ENCODE peak calls at places on chromosomes 7 and 10, in eight cellular contexts. J is coronary artery, D is NB4, Y is AG10803, R is endothelial cell of umbilical vein, T is mesothelial cell of epicardium, L is cardiac muscle cell, M is AG04450. Z is an unnamed sample.

GRCh38 chr7:16724344-16724743 is 29.2 kb upstream of the TSPAN13 start:
- DNase-seq in J (no peak), D (no peak), Y (no peak), R (no peak), T (no peak), L (no peak), M (no peak), Z (no peak)

GRCh38 chr10:116352125-116352524 is 27.9 kb downstream of the CCDC172 start:
- DNase-seq in J (no peak), D (no peak), Y (no peak), R (no peak), T (no peak), L (no peak), M (no peak), Z (no peak)

GRCh38 chr7:135242096-135242684 is 8.6 kb downstream of the STRA8 start:
- DNase-seq in J (no peak), D (no peak), Y (no peak), R (no peak), T (peak; percentile 1), L (no peak), M (no peak), Z (no peak)

GRCh38 chr10:80501381-80501912 is 36.3 kb upstream of the SH2D4B start:
- DNase-seq in J (no peak), D (no peak), Y (no peak), R (no peak), T (no peak), L (no peak), M (no peak), Z (no peak)

GRCh38 chr7:80981405-80981804 is 62.6 kb upstream of the SEMA3C start:
- DNase-seq in J (no peak), D (no peak), Y (no peak), R (no peak), T (no peak), L (no peak), M (no peak), Z (no peak)

GRCh38 chr10:114628106-114628505 is 30.0 kb downstream of the ABLIM1 start:
- DNase-seq in J (no peak), D (no peak), Y (no peak), R (no peak), T (no peak), L (no peak), M (no peak), Z (no peak)

GRCh38 chr7:100942038-100942774 is 7.1 kb upstream of the MUC3A start:
- DNase-seq in J (no peak), D (no peak), Y (peak; percentile 33), R (peak; percentile 83), T (no peak), L (no peak), M (no peak), Z (no peak)

GRCh38 chr7:106778656-106779250 is 86.3 kb upstream of the PIK3CG start:
- DNase-seq in J (no peak), D (no peak), Y (peak; percentile 58), R (no peak), T (no peak), L (no peak), M (no peak), Z (no peak)

GRCh38 chr7:134140889-134141867 is 14.0 kb downstream of the LRGUK start:
- DNase-seq in J (no peak), D (peak; percentile 66), Y (peak; percentile 56), R (peak; percentile 57), T (peak; percentile 67), L (peak; percentile 74), M (peak; percentile 27), Z (peak; percentile 88)

GRCh38 chr7:131010714-131011436 is 276.9 kb upstream of the KLF14 start:
- DNase-seq in J (no peak), D (peak; percentile 52), Y (peak; percentile 79), R (no peak), T (no peak), L (peak; percentile 72), M (no peak), Z (no peak)

GRCh38 chr10:107437921-107438320 is 273.4 kb upstream of the SORCS1 start:
- DNase-seq in J (no peak), D (no peak), Y (no peak), R (no peak), T (no peak), L (no peak), M (no peak), Z (no peak)

GRCh38 chr7:106484562-106484961 is 176.4 kb downstream of the CCDC71L start:
- DNase-seq in J (no peak), D (peak; percentile 75), Y (peak; percentile 80), R (no peak), T (no peak), L (peak; percentile 71), M (no peak), Z (no peak)

GRCh38 chr10:124539935-124540641 is 78.5 kb downstream of the LHPP start:
- DNase-seq in J (no peak), D (peak; percentile 69), Y (peak; percentile 13), R (peak; percentile 45), T (peak; percentile 80), L (peak; percentile 58), M (no peak), Z (no peak)

GRCh38 chr7:45075871-45076796 is 12.6 kb downstream of the NACAD start:
- DNase-seq in J (no peak), D (no peak), Y (no peak), R (no peak), T (no peak), L (no peak), M (no peak), Z (no peak)

GRCh38 chr10:70380350-70381135 is 1.9 kb downstream of the LRRC20 start:
- DNase-seq in J (no peak), D (no peak), Y (no peak), R (no peak), T (no peak), L (no peak), M (no peak), Z (no peak)

GRCh38 chr10:124249812-124250432 is 156.5 kb upstream of the CHST15 start:
- DNase-seq in J (peak; percentile 47), D (peak; percentile 33), Y (no peak), R (no peak), T (no peak), L (no peak), M (no peak), Z (peak; percentile 64)

GRCh38 chr7:28685660-28686417 is 272.3 kb downstream of the TRIL start:
- DNase-seq in J (peak; percentile 97), D (peak; percentile 85), Y (peak; percentile 98), R (peak; percentile 99), T (peak; percentile 86), L (peak; percentile 99), M (peak; percentile 98), Z (peak; percentile 97)

GRCh38 chr7:84100866-84101265 is 93.7 kb downstream of the SEMA3A start:
- DNase-seq in J (no peak), D (no peak), Y (peak; percentile 29), R (peak; percentile 38), T (no peak), L (peak; percentile 44), M (no peak), Z (no peak)
- TF ChIP-seq CTCF in J (no peak), D (no peak), Y (no peak), R (no peak), T (peak; percentile 23), L (peak; percentile 31), M (peak; percentile 41), Z (peak; percentile 13)

DNA sequence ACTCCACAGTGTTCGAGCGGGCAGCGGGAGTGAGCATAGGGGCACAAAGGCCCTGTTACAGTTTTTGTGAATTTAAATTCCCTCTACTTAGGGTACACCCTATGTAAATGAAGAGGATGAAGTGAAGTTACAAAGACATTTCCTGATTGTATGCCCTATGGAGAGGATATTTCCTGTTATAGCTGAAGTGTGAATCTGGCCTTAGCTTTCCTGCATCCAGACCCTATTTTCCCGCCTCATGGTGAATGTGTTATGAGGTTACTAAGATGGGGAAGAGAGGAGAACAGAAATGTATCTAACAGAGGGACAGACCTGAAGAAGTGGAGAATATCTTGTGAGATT is 37.8 kb upstream of the COMMD3 start:
- DNase-seq in J (no peak), D (no peak), Y (no peak), R (no peak), T (no peak), L (no peak), M (no peak), Z (no peak)
- TF ChIP-seq CTCF in J (no peak), D (no peak), Y (no peak), R (no peak), T (no peak), L (no peak), M (no peak), Z (no peak)

DNA sequence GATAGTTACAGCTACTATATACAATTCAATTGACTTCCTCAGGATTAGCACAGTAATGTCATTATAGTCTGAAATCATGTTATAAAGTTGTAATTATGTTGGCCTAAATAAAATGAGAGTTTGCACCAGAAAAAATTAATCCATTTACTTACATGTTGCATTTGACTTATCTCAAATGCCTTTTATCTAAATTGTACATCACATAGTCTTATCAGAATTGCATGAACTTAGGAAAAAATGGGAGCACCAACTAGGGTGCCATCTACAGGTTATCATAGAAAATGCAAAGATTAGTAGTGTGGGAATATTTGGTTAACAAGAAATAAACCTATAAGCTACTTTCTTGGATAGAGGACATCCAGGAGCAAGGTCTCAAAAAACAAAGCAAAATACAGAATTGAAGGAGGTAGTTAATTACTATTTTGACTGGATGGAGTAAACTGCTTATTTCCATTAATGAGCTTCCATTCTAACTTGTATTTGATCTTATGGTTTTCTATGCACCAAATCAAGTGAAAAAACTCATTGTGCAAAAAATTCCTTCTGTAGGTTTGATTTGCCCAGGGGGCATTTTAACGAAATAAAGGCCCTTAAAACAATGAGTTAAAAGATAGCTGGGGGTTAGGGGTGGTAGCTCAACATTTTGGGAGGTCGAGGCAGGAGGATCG is 60.0 kb upstream of the ORC5 start:
- DNase-seq in J (no peak), D (peak; percentile 31), Y (peak; percentile 17), R (peak; percentile 28), T (no peak), L (peak; percentile 25), M (no peak), Z (no peak)
- TF ChIP-seq CTCF in J (no peak), D (peak; percentile 56), Y (peak; percentile 65), R (peak; percentile 32), T (peak; percentile 46), L (peak; percentile 59), M (peak; percentile 69), Z (peak; percentile 62)

DNA sequence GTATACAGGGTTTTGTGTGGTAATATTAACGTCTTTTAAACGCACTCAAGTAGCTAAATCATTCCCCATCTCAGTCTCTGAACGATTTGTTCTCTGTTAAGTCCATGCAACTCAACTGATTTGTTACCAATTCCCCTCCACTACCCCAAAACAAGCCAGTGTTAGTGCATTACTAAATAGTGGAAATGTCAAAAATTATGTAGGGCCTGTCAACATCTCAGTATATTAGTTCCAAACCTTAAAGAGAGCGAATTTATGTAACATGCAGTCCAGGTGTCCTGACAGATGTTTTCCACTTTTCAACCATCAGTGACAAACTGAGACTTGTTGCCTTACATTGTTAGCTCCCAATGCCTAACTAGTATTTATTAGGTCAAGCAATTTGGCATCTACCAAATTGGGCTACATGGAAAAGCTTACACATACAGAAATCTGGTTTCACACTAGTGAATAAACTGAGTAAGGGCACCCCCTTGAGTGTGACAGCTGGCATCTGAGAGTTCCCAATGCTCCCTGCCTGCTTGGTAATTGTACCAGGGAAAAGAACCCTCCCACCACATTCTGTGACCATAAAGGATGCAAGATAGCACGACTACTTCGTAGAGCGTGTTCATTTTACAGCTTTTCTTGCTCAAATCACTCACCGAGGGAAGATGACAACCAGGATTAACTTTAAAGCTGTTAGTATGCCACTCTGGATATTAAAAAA is 12.1 kb downstream of the HNRNPA2B1 start:
- DNase-seq in J (no peak), D (peak; percentile 43), Y (no peak), R (no peak), T (no peak), L (no peak), M (no peak), Z (no peak)
- TF ChIP-seq CTCF in J (no peak), D (no peak), Y (no peak), R (no peak), T (no peak), L (no peak), M (no peak), Z (no peak)

Z was measured in osteocyte.